ENCODE peak calls at places on chromosomes 4 and X, in six cellular contexts. One of them, this sample, is unnamed.

GRCh38 chr4:66330125-66330524 is 659.8 kb upstream of the EPHA5 start:
- DNase-seq in dorsolateral prefrontal cortex: no peak
- DNase-seq in GM23338: no peak
- DNase-seq in neural progenitor cell: no peak
- DNase-seq in ascending aorta: no peak
- DNase-seq in RWPE1: no peak
- DNase-seq in this sample: no peak

GRCh38 chr4:38314663-38315062 is 349.3 kb upstream of the KLF3 start:
- DNase-seq in dorsolateral prefrontal cortex: no peak
- DNase-seq in ascending aorta: no peak
- DNase-seq in RWPE1: peak
- DNase-seq in neural progenitor cell: no peak
- DNase-seq in GM23338: no peak
- DNase-seq in this sample: peak

GRCh38 chr4:142404191-142404611 is 441.9 kb downstream of the INPP4B start:
- DNase-seq in GM23338: no peak
- DNase-seq in ascending aorta: no peak
- DNase-seq in neural progenitor cell: no peak
- DNase-seq in dorsolateral prefrontal cortex: no peak
- DNase-seq in RWPE1: peak
- DNase-seq in this sample: no peak

GRCh38 chr4:89410687-89411086 is 103.1 kb upstream of the GPRIN3 start:
- DNase-seq in ascending aorta: no peak
- DNase-seq in neural progenitor cell: peak
- DNase-seq in RWPE1: no peak
- DNase-seq in GM23338: peak
- DNase-seq in dorsolateral prefrontal cortex: no peak
- DNase-seq in this sample: no peak

GRCh38 chr4:153880983-153881382 is 92.1 kb upstream of the SFRP2 start:
- DNase-seq in RWPE1: no peak
- DNase-seq in ascending aorta: no peak
- DNase-seq in GM23338: peak
- DNase-seq in dorsolateral prefrontal cortex: no peak
- DNase-seq in neural progenitor cell: no peak
- DNase-seq in this sample: no peak

GRCh38 chr4:182806259-182807252 is 110.6 kb downstream of the DCTD start:
- DNase-seq in dorsolateral prefrontal cortex: peak
- DNase-seq in RWPE1: peak
- DNase-seq in neural progenitor cell: peak
- DNase-seq in GM23338: peak
- DNase-seq in ascending aorta: no peak
- DNase-seq in this sample: peak

GRCh38 chrX:137432609-137433008 is 133.3 kb upstream of the ZIC3 start:
- DNase-seq in GM23338: peak
- DNase-seq in ascending aorta: no peak
- DNase-seq in RWPE1: no peak
- DNase-seq in dorsolateral prefrontal cortex: no peak
- DNase-seq in neural progenitor cell: peak
- DNase-seq in this sample: no peak

GRCh38 chr4:33850503-33850902 is 2393.8 kb downstream of the ARAP2 start:
- DNase-seq in dorsolateral prefrontal cortex: no peak
- DNase-seq in neural progenitor cell: no peak
- DNase-seq in RWPE1: no peak
- DNase-seq in ascending aorta: no peak
- DNase-seq in GM23338: no peak
- DNase-seq in this sample: no peak

GRCh38 chr4:28682872-28683271 is 1822.2 kb downstream of the STIM2 start:
- DNase-seq in dorsolateral prefrontal cortex: no peak
- DNase-seq in neural progenitor cell: peak
- DNase-seq in GM23338: peak
- DNase-seq in ascending aorta: no peak
- DNase-seq in RWPE1: no peak
- DNase-seq in this sample: no peak

GRCh38 chr4:145909773-145910172 is 28.9 kb downstream of the ZNF827 start:
- DNase-seq in RWPE1: no peak
- DNase-seq in dorsolateral prefrontal cortex: no peak
- DNase-seq in GM23338: no peak
- DNase-seq in ascending aorta: no peak
- DNase-seq in neural progenitor cell: no peak
- DNase-seq in this sample: peak

GRCh38 chrX:40543661-40544328 is 37.0 kb upstream of the ATP6AP2 start:
- DNase-seq in dorsolateral prefrontal cortex: no peak
- DNase-seq in RWPE1: no peak
- DNase-seq in ascending aorta: no peak
- DNase-seq in neural progenitor cell: peak
- DNase-seq in GM23338: peak
- DNase-seq in this sample: peak

GRCh38 chr4:139798456-139798855 is 132.8 kb downstream of the MGST2 start:
- DNase-seq in dorsolateral prefrontal cortex: no peak
- DNase-seq in ascending aorta: no peak
- DNase-seq in GM23338: no peak
- DNase-seq in neural progenitor cell: no peak
- DNase-seq in RWPE1: peak
- DNase-seq in this sample: no peak

GRCh38 chr4:986428-986948 is 356 bp upstream of the IDUA start:
- DNase-seq in neural progenitor cell: no peak
- DNase-seq in RWPE1: no peak
- DNase-seq in dorsolateral prefrontal cortex: no peak
- DNase-seq in ascending aorta: no peak
- DNase-seq in GM23338: peak
- DNase-seq in this sample: no peak

GRCh38 chr4:99536848-99537247 is 26.0 kb downstream of the C4orf17 start:
- DNase-seq in RWPE1: no peak
- DNase-seq in dorsolateral prefrontal cortex: no peak
- DNase-seq in ascending aorta: no peak
- DNase-seq in GM23338: no peak
- DNase-seq in neural progenitor cell: no peak
- DNase-seq in this sample: no peak

GRCh38 chr4:1708581-1708980 is 3.5 kb downstream of the SLBP start:
- DNase-seq in RWPE1: no peak
- DNase-seq in neural progenitor cell: no peak
- DNase-seq in GM23338: no peak
- DNase-seq in dorsolateral prefrontal cortex: no peak
- DNase-seq in ascending aorta: no peak
- DNase-seq in this sample: no peak

GRCh38 chrX:102516314-102516936 is at the start of gene TMSB15A:
- DNase-seq in neural progenitor cell: peak
- DNase-seq in GM23338: peak
- DNase-seq in dorsolateral prefrontal cortex: peak
- DNase-seq in ascending aorta: no peak
- DNase-seq in RWPE1: peak
- DNase-seq in this sample: peak

GRCh38 chr4:38979081-38979480 is 53.1 kb downstream of the TMEM156 start:
- DNase-seq in GM23338: no peak
- DNase-seq in dorsolateral prefrontal cortex: no peak
- DNase-seq in ascending aorta: no peak
- DNase-seq in RWPE1: no peak
- DNase-seq in neural progenitor cell: no peak
- DNase-seq in this sample: no peak

GRCh38 chr4:8771258-8771590 is 100.4 kb downstream of the HMX1 start:
- DNase-seq in RWPE1: no peak
- DNase-seq in GM23338: peak
- DNase-seq in neural progenitor cell: no peak
- DNase-seq in dorsolateral prefrontal cortex: no peak
- DNase-seq in ascending aorta: no peak
- DNase-seq in this sample: no peak

GRCh38 chrX:77668391-77669237 is 117.4 kb downstream of the ATRX start:
- DNase-seq in dorsolateral prefrontal cortex: no peak
- DNase-seq in GM23338: no peak
- DNase-seq in ascending aorta: no peak
- DNase-seq in RWPE1: peak
- DNase-seq in neural progenitor cell: no peak
- DNase-seq in this sample: peak

GRCh38 chrX:29903365-29903764 is 312.0 kb upstream of the MAGEB2 start:
- DNase-seq in ascending aorta: no peak
- DNase-seq in GM23338: peak
- DNase-seq in RWPE1: no peak
- DNase-seq in neural progenitor cell: no peak
- DNase-seq in dorsolateral prefrontal cortex: no peak
- DNase-seq in this sample: no peak

GRCh38 chr4:140653718-140654515 is 85.2 kb upstream of the UCP1 start:
- DNase-seq in dorsolateral prefrontal cortex: no peak
- DNase-seq in neural progenitor cell: peak
- DNase-seq in GM23338: peak
- DNase-seq in RWPE1: no peak
- DNase-seq in ascending aorta: no peak
- DNase-seq in this sample: no peak

GRCh38 chr4:17336069-17336468 is 175.8 kb downstream of the QDPR start:
- DNase-seq in dorsolateral prefrontal cortex: no peak
- DNase-seq in RWPE1: no peak
- DNase-seq in ascending aorta: no peak
- DNase-seq in GM23338: no peak
- DNase-seq in neural progenitor cell: no peak
- DNase-seq in this sample: no peak

GRCh38 chr4:20318011-20318898 is 66.5 kb downstream of the SLIT2 start:
- DNase-seq in dorsolateral prefrontal cortex: no peak
- DNase-seq in GM23338: no peak
- DNase-seq in neural progenitor cell: peak
- DNase-seq in ascending aorta: no peak
- DNase-seq in RWPE1: no peak
- DNase-seq in this sample: no peak

GRCh38 chrX:119692241-119693031 is 532 bp downstream of the SEPTIN6 start:
- DNase-seq in dorsolateral prefrontal cortex: no peak
- DNase-seq in neural progenitor cell: peak
- DNase-seq in GM23338: no peak
- DNase-seq in RWPE1: peak
- DNase-seq in ascending aorta: no peak
- DNase-seq in this sample: peak

GRCh38 chr4:15779336-15779735 is 1.2 kb downstream of the CD38 start:
- DNase-seq in ascending aorta: no peak
- DNase-seq in GM23338: peak
- DNase-seq in dorsolateral prefrontal cortex: no peak
- DNase-seq in RWPE1: no peak
- DNase-seq in neural progenitor cell: peak
- DNase-seq in this sample: peak

GRCh38 chr4:94160774-94161173 is 46.9 kb upstream of the SMARCAD1 start:
- DNase-seq in dorsolateral prefrontal cortex: no peak
- DNase-seq in neural progenitor cell: no peak
- DNase-seq in RWPE1: no peak
- DNase-seq in GM23338: no peak
- DNase-seq in ascending aorta: no peak
- DNase-seq in this sample: no peak

DNA sequence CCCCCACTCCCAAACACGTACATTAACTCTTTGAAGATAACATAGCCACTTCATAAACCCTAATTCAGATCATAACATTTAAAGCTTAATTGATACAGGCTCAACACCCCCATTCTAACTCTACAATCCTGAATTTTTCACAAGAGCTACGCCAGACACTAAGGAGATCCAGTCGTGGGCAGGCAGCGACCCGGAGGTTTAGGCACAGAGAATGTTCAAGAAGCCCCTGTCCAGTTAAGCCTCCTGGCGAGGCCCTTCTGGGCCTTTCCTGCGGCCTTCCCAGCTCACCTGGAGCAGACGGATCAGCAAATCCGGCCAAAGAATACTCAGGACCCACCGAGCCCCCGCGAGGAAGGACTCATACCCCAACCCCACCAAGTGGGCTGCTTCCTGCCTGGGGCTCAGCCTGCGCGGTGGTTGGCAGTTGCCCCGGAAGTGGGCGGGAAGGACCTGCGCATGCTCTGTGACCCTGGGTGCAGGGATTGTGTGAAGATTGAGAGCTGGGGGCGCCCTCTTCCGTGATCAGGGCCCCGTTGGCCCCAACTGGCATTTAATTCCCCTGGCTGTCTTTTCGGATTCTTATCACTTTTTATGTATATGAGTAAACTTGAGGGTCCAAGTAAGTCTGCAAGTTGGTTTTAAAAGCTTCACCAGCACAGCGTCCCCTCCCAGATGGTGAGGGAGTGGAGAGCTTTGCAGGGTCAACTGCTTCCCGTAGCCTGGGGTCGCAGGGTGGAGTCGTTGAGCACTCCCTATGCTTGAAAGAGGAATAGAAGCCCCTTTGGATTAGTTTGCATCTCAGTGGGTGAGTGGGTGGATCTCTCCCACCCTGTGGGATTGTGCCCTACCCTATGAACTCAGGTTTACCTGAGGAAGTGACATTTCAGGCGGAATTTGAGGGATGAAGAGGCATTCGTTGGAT is at the start of gene TRIM61:
- DNase-seq in RWPE1: no peak
- DNase-seq in ascending aorta: no peak
- DNase-seq in neural progenitor cell: no peak
- DNase-seq in GM23338: no peak
- DNase-seq in dorsolateral prefrontal cortex: no peak
- DNase-seq in this sample: no peak
- TF ChIP-seq CTCF in RWPE1: no peak
- TF ChIP-seq CTCF in ascending aorta: no peak
- TF ChIP-seq CTCF in neural progenitor cell: no peak
- TF ChIP-seq CTCF in GM23338: no peak
- TF ChIP-seq CTCF in dorsolateral prefrontal cortex: no peak
- TF ChIP-seq CTCF in this sample: no peak

DNA sequence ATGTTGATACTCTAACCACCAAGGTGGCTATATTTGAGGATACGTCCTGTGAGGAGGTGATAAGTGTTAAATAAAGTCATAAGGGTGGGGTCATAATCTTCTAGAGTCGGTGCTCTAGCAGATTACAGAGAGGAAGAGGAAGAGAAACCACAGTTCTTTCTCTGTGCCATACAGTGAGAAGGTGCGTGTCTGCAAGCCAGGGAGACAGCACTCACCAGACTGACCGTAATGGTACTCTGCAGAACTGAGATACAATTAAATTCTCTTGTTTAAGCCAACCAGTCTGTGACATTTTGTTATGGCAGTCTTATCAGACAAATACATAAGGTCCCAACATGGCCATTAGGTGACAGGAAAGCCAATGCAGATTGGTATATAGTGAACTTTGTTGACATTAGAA is 480.9 kb upstream of the IGFBP7 start:
- DNase-seq in neural progenitor cell: no peak
- DNase-seq in GM23338: no peak
- DNase-seq in RWPE1: no peak
- DNase-seq in dorsolateral prefrontal cortex: no peak
- DNase-seq in ascending aorta: no peak
- DNase-seq in this sample: no peak
- TF ChIP-seq CTCF in neural progenitor cell: no peak
- TF ChIP-seq CTCF in GM23338: no peak
- TF ChIP-seq CTCF in RWPE1: no peak
- TF ChIP-seq CTCF in dorsolateral prefrontal cortex: no peak
- TF ChIP-seq CTCF in ascending aorta: no peak
- TF ChIP-seq CTCF in this sample: no peak

GRCh38 chr4:41814565-41814964 is 66.0 kb upstream of the PHOX2B start:
- DNase-seq in dorsolateral prefrontal cortex: no peak
- DNase-seq in ascending aorta: no peak
- DNase-seq in RWPE1: peak
- DNase-seq in neural progenitor cell: peak
- DNase-seq in GM23338: peak
- DNase-seq in this sample: no peak
- TF ChIP-seq CTCF in dorsolateral prefrontal cortex: no peak
- TF ChIP-seq CTCF in ascending aorta: no peak
- TF ChIP-seq CTCF in RWPE1: no peak
- TF ChIP-seq CTCF in neural progenitor cell: peak
- TF ChIP-seq CTCF in GM23338: peak
- TF ChIP-seq CTCF in this sample: no peak

DNA sequence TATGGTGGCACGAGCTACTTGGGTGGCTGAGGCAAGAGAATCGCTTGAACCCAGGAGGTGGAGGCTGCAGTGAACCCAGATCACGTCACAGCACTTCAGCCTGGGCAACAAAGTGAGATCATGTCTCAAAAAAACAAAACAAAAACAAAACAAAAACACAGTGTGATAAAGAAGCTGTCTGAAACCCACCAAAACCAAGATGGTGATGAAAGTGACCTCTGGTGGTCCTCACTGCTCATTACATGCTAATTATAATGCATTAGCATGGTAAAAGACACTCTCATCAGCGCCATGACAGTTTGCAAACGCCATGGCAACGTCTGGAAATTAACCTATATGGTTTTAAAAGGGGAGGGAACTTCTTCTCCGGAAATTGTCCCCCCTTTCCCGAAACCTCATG is 29.4 kb upstream of the OPHN1 start:
- DNase-seq in neural progenitor cell: peak
- DNase-seq in GM23338: peak
- DNase-seq in ascending aorta: no peak
- DNase-seq in dorsolateral prefrontal cortex: no peak
- DNase-seq in RWPE1: no peak
- DNase-seq in this sample: peak
- TF ChIP-seq CTCF in neural progenitor cell: peak
- TF ChIP-seq CTCF in GM23338: peak
- TF ChIP-seq CTCF in ascending aorta: peak
- TF ChIP-seq CTCF in dorsolateral prefrontal cortex: peak
- TF ChIP-seq CTCF in RWPE1: peak
- TF ChIP-seq CTCF in this sample: peak

This sample was measured in Calu3.